ENCODE peak calls at places on chromosome 13, in eight cellular contexts. B is adrenal gland, A is heart left ventricle, G is stomach, Q is tibial nerve, V is transverse colon, C is spleen, T is body of pancreas. F is an unnamed sample.

GRCh38 chr13:107258599-107259187 is 690.8 kb upstream of the ARGLU1 start:
- DNase-seq in C (no peak), T (no peak), V (no peak), G (no peak), Q (no peak), B (no peak), A (no peak), F (no peak)

GRCh38 chr13:99704390-99704789 is 203.1 kb downstream of the TM9SF2 start:
- DNase-seq in G (no peak), Q (no peak), C (no peak), B (no peak), A (no peak), V (no peak), T (no peak), F (no peak)

GRCh38 chr13:79659161-79659560 is 178.2 kb downstream of the NDFIP2 start:
- DNase-seq in V (no peak), T (peak; percentile 24), A (peak; percentile 66), Q (no peak), G (no peak), B (peak; percentile 57), C (no peak), F (no peak)

GRCh38 chr13:29362849-29363604 is 232.5 kb downstream of the SLC7A1 start:
- DNase-seq in V (peak; percentile 13), Q (peak; percentile 19), G (peak; percentile 30), C (no peak), T (peak; percentile 42), B (peak; percentile 58), A (peak; percentile 27), F (peak; percentile 38)

GRCh38 chr13:27535546-27535945 is 84.8 kb downstream of the LNX2 start:
- DNase-seq in C (no peak), B (no peak), A (no peak), Q (no peak), G (no peak), T (no peak), V (no peak), F (no peak)

GRCh38 chr13:69793803-69794453 is 313.7 kb upstream of the ATXN8OS start:
- DNase-seq in T (no peak), A (no peak), Q (no peak), C (no peak), G (no peak), V (no peak), B (no peak), F (no peak)

GRCh38 chr13:109818136-109818535 is 31.8 kb upstream of the IRS2 start:
- DNase-seq in G (no peak), B (no peak), C (no peak), V (no peak), Q (no peak), T (no peak), A (no peak), F (no peak)

GRCh38 chr13:99208185-99208584 is 7.5 kb downstream of the UBAC2 start:
- DNase-seq in G (no peak), T (no peak), C (no peak), A (no peak), B (no peak), V (no peak), Q (no peak), F (no peak)

GRCh38 chr13:85710545-85710944 is 88.7 kb downstream of the SLITRK6 start:
- DNase-seq in A (no peak), T (no peak), Q (no peak), G (no peak), C (no peak), V (no peak), B (no peak), F (no peak)

GRCh38 chr13:110468986-110469495 is 92.5 kb downstream of the RAB20 start:
- DNase-seq in Q (no peak), T (no peak), G (no peak), V (no peak), B (no peak), C (no peak), A (no peak), F (no peak)

GRCh38 chr13:30418075-30418715 is 4.1 kb upstream of the UBE2L5 start:
- DNase-seq in A (no peak), G (no peak), B (no peak), T (no peak), Q (no peak), V (no peak), C (no peak), F (no peak)

GRCh38 chr13:85170372-85170771 is 628.8 kb downstream of the SLITRK6 start:
- DNase-seq in G (no peak), A (no peak), B (no peak), Q (no peak), T (no peak), C (no peak), V (no peak), F (no peak)

GRCh38 chr13:20826301-20826700 is 52.5 kb upstream of the EEF1AKMT1 start:
- DNase-seq in T (no peak), A (no peak), V (no peak), Q (no peak), G (no peak), C (no peak), B (no peak), F (no peak)

GRCh38 chr13:20831933-20832332 is 58.2 kb upstream of the EEF1AKMT1 start:
- DNase-seq in C (no peak), Q (no peak), T (no peak), V (no peak), G (no peak), A (no peak), B (no peak), F (no peak)

GRCh38 chr13:20826810-20827560 is 53.2 kb upstream of the EEF1AKMT1 start:
- DNase-seq in T (no peak), Q (no peak), B (no peak), G (no peak), V (no peak), A (no peak), C (no peak), F (no peak)

GRCh38 chr13:20831254-20831653 is 57.5 kb upstream of the EEF1AKMT1 start:
- DNase-seq in C (no peak), V (no peak), B (no peak), A (no peak), Q (no peak), G (no peak), T (no peak), F (no peak)

DNA sequence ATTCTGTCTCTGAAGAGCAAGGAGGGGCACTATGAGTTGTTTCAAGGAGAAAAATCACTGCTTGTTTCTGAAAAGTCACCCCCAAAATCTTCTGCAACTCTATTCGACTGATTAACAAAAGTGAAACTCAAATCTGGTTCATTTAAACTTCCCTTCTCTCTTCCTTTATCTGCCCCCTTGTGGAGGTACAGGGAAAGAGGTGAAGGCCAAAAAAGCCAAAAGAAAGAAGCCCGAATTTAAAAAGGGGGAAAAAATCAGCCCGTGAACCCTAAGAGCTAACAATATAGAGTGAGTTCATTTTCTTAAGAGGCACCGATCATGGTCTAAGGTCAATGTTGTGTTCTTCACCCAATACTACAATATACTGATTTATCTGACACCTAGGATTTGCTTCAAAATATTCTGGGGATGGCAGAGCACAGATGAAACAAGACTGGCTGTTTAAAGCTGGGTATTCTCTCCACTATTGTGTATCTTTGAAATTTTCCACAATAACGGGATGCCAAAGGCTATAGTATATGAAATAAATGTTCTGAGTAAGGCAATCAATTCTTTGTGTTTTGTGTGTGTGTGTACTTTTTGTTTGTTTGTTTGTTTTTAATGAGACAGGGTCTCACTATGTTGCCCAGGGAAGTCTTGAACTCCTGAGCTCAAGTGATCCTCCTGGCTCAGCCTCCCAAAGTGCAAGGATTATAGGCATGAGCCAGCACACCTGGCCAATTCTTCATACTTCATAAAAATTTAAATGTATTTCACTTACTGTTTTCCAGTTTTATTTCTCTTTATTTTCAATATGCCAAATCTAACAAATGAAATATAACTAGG is 55.0 kb upstream of the EEF1AKMT1 start:
- DNase-seq in G (no peak), T (peak; percentile 23), V (peak; percentile 12), B (no peak), C (no peak), A (no peak), Q (peak; percentile 70), F (peak; percentile 39)
- H3K4me3 ChIP-seq in G (no peak overlapping the region), T (no peak overlapping the region), V (peak overlapping the region; percentile 35), B (no peak overlapping the region), C (no peak overlapping the region), A (peak overlapping the region; percentile 34), Q (no peak overlapping the region), F (no peak overlapping the region)

DNA sequence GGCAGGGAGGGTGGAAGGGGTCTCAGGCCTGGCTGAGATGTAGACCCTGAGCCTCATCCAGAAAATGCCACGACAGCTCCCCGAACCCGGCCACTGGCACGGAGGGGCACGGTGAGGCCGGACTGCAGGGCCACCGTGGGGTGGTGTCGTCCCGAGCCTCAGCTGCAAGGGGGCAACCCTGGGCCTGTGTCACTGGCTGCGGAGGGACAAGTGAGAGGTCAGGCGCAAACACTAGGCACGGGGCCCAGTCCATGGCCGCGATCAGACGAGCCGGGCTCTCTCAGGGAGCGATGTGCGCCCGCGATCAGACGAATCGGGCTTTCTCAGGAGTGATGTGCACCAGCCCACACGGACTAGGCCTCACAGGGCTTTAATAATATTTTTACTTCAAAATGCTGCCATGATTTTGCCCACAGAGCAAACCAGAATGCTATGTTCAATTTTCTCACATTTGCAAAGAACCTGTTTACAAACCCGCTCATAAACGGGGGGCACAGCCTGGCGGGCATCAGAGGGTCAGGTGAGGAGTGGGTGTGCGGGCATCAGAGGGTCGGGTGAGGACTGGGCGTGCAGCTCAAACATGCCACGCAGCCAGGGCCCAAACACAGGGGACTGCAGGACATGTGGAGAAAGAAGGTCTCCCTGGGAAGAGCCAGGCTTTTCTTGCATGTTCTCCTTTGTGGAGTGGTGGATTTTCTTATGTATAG is 42.6 kb upstream of the C13orf46 start:
- DNase-seq in Q (no peak), V (no peak), A (peak; percentile 21), G (no peak), C (no peak), T (no peak), B (no peak), F (no peak)
- TF ChIP-seq POLR2A in Q (no peak), V (no peak), A (no peak), G (no peak), C (no peak), T (no peak), B (no peak), F (no peak)

GRCh38 chr13:97306646-97307045 is 84.5 kb downstream of the MBNL2 start:
- DNase-seq in T (peak; percentile 25), V (no peak), B (no peak), G (no peak), C (no peak), Q (no peak), A (no peak), F (no peak)

GRCh38 chr13:97307096-97307495 is 85.0 kb downstream of the MBNL2 start:
- DNase-seq in V (no peak), A (no peak), C (no peak), Q (no peak), T (no peak), G (no peak), B (no peak), F (no peak)

GRCh38 chr13:97307882-97308624 is 85.9 kb downstream of the MBNL2 start:
- DNase-seq in B (no peak), G (no peak), C (no peak), A (peak; percentile 51), T (peak; percentile 45), V (no peak), Q (no peak), F (no peak)

GRCh38 chr13:97308735-97309429 is 86.7 kb downstream of the MBNL2 start:
- DNase-seq in C (no peak), Q (no peak), T (no peak), V (no peak), A (no peak), B (no peak), G (no peak), F (no peak)

GRCh38 chr13:97307544-97307881 is 85.4 kb downstream of the MBNL2 start:
- DNase-seq in G (no peak), Q (no peak), C (no peak), B (no peak), A (no peak), V (no peak), T (no peak), F (no peak)
- H3K4me1 ChIP-seq in G (peaks cover 58% of the 10 kb centered on the region), Q (peaks cover 44% of the 10 kb centered on the region), C (peaks cover 6% of the 10 kb centered on the region), B (peaks cover 74% of the 10 kb centered on the region), A (peaks cover 41% of the 10 kb centered on the region), V (peaks cover 35% of the 10 kb centered on the region), T (peaks cover 50% of the 10 kb centered on the region), F (peaks cover 12% of the 10 kb centered on the region)

GRCh38 chr13:81987677-81988357 is 1646.9 kb upstream of the SPRY2 start:
- DNase-seq in T (no peak), Q (no peak), V (no peak), B (no peak), A (no peak), G (no peak), C (no peak), F (no peak)
- H3K4me3 ChIP-seq in T (no peak overlapping the region), Q (no peak overlapping the region), V (no peak overlapping the region), B (no peak overlapping the region), A (no peak overlapping the region), G (no peak overlapping the region), C (no peak overlapping the region), F (no peak overlapping the region)